ENCODE peak calls at places on chromosomes 5 and 9, in four cellular contexts. R is HuH-7.5; N is central memory CD4-positive, alpha-beta T cell; C is AG09319. X is an unnamed sample.

GRCh38 chr5:94524841-94525697 is 93.3 kb downstream of the KIAA0825 start:
- DNase-seq in R (no peak), N (peak; percentile 17), C (peak; percentile 18), X (peak; percentile 23)

GRCh38 chr9:91786132-91786896 is 163.7 kb downstream of the ROR2 start:
- DNase-seq in R (no peak), N (no peak), C (no peak), X (no peak)

GRCh38 chr5:41527201-41527779 is 16.9 kb upstream of the PLCXD3 start:
- DNase-seq in R (no peak), N (no peak), C (peak; percentile 78), X (peak; percentile 89)

GRCh38 chr5:124996023-124996763 is 249.8 kb upstream of the ZNF608 start:
- DNase-seq in R (no peak), N (no peak), C (no peak), X (peak; percentile 29)

GRCh38 chr5:108531367-108532211 is 149.7 kb upstream of the FBXL17 start:
- DNase-seq in R (no peak), N (no peak), C (no peak), X (no peak)

GRCh38 chr9:137237759-137238726 is 3.0 kb upstream of the TUBB4B start:
- DNase-seq in R (no peak), N (no peak), C (no peak), X (no peak)

GRCh38 chr9:38131729-38132128 is 62.7 kb upstream of the SHB start:
- DNase-seq in R (no peak), N (no peak), C (no peak), X (no peak)

GRCh38 chr5:168991991-168992390 is 308.9 kb downstream of the SLIT3 start:
- DNase-seq in R (no peak), N (no peak), C (no peak), X (no peak)

GRCh38 chr5:172674155-172674554 is 33.1 kb downstream of the NEURL1B start:
- DNase-seq in R (no peak), N (no peak), C (no peak), X (no peak)

X was measured in astrocyte of the cerebellum.